ENCODE peak calls at places on chromosomes 11 and 22, in five cellular contexts. T, O, U, F and G are unnamed samples.
A peak's percentile ranks its signal among the peaks of the same experiment; 100 is the strongest.

GRCh38 chr22:23530106-23530505 is 50.0 kb downstream of the IGLL1 start:
- DNase-seq in T (no peak), O (no peak), U (no peak), F (no peak), G (no peak)

GRCh38 chr11:6637871-6638270 is 17.7 kb downstream of the DCHS1 start:
- DNase-seq in T (no peak), O (no peak), U (no peak), F (no peak), G (no peak)

GRCh38 chr22:42317691-42318547 is 47.5 kb upstream of the TCF20 start:
- DNase-seq in T (no peak), O (no peak), U (no peak), F (no peak), G (no peak)

GRCh38 chr11:123654566-123655081 is at the start of gene SCN3B:
- DNase-seq in T (peak; percentile 90), O (peak; percentile 8), U (peak; percentile 60), F (no peak), G (peak; percentile 46)

GRCh38 chr22:35335936-35336781 is 36.5 kb downstream of the TOM1 start:
- DNase-seq in T (no peak), O (no peak), U (no peak), F (no peak), G (no peak)

GRCh38 chr11:113546757-113547507 is 71.7 kb upstream of the DRD2 start:
- DNase-seq in T (no peak), O (no peak), U (no peak), F (no peak), G (no peak)

GRCh38 chr22:44928711-44929347 is 81.0 kb downstream of the PHF21B start:
- DNase-seq in T (no peak), O (no peak), U (no peak), F (no peak), G (no peak)

GRCh38 chr11:122765487-122766131 is 72.7 kb upstream of the CRTAM start:
- DNase-seq in T (no peak), O (no peak), U (no peak), F (no peak), G (no peak)

GRCh38 chr11:95144313-95145235 is 54.9 kb downstream of the ENDOD1 start:
- DNase-seq in T (no peak), O (no peak), U (no peak), F (no peak), G (no peak)

GRCh38 chr22:45775569-45776312 is 104.1 kb downstream of the ATXN10 start:
- DNase-seq in T (no peak), O (peak; percentile 26), U (no peak), F (peak; percentile 44), G (no peak)

GRCh38 chr11:1456596-1457325 is 29.8 kb downstream of the MOB2 start:
- DNase-seq in T (no peak), O (no peak), U (no peak), F (no peak), G (no peak)

GRCh38 chr11:72613977-72614376 is 60.2 kb downstream of the PDE2A start:
- DNase-seq in T (no peak), O (peak; percentile 68), U (peak; percentile 11), F (peak; percentile 87), G (no peak)

GRCh38 chr11:117039897-117040296 is 58.3 kb downstream of the SIK3 start:
- DNase-seq in T (no peak), O (no peak), U (no peak), F (no peak), G (peak; percentile 34)

GRCh38 chr11:110366234-110366633 is 63.5 kb upstream of the FDX1 start:
- DNase-seq in T (no peak), O (peak; percentile 45), U (no peak), F (no peak), G (no peak)

GRCh38 chr11:43942651-43943356 is 367 bp downstream of the C11orf96 start:
- DNase-seq in T (peak; percentile 22), O (peak; percentile 49), U (peak; percentile 17), F (peak; percentile 9), G (peak; percentile 39)

GRCh38 chr22:28029201-28029948 is 110.3 kb upstream of the PITPNB start:
- DNase-seq in T (peak; percentile 44), O (no peak), U (no peak), F (no peak), G (no peak)

GRCh38 chr11:27812341-27812740 is 112.1 kb upstream of the BDNF start:
- DNase-seq in T (no peak), O (no peak), U (no peak), F (no peak), G (no peak)

GRCh38 chr11:7246179-7246578 is 5.5 kb upstream of the SYT9 start:
- DNase-seq in T (no peak), O (no peak), U (no peak), F (no peak), G (no peak)

GRCh38 chr11:8106679-8107078 is 25.7 kb downstream of the TUB start:
- DNase-seq in T (no peak), O (no peak), U (no peak), F (no peak), G (no peak)

GRCh38 chr11:12196335-12196734 is 85.9 kb downstream of the MICAL2 start:
- DNase-seq in T (no peak), O (no peak), U (no peak), F (no peak), G (no peak)

GRCh38 chr22:27881404-27881803 is 37.7 kb downstream of the PITPNB start:
- DNase-seq in T (no peak), O (no peak), U (no peak), F (no peak), G (no peak)

GRCh38 chr11:2742611-2743426 is 43.0 kb upstream of the KCNQ1OT1 start:
- DNase-seq in T (no peak), O (no peak), U (no peak), F (no peak), G (no peak)

GRCh38 chr22:35995772-35996171 is 32.9 kb downstream of the RBFOX2 start:
- DNase-seq in T (no peak), O (no peak), U (no peak), F (no peak), G (no peak)

GRCh38 chr11:15602779-15603178 is 488.1 kb downstream of the INSC start:
- DNase-seq in T (no peak), O (no peak), U (no peak), F (no peak), G (no peak)

GRCh38 chr11:47917643-47918369 is 62.6 kb upstream of the PTPRJ start:
- DNase-seq in T (no peak), O (peak; percentile 96), U (no peak), F (peak; percentile 87), G (no peak)

GRCh38 chr11:134740590-134741342 is 328.7 kb upstream of the B3GAT1 start:
- DNase-seq in T (no peak), O (no peak), U (no peak), F (no peak), G (no peak)

GRCh38 chr11:27611390-27611789 is 88.9 kb downstream of the BDNF start:
- DNase-seq in T (no peak), O (no peak), U (no peak), F (no peak), G (no peak)

GRCh38 chr11:18013790-18014507 is 1.1 kb upstream of the SERGEF start:
- DNase-seq in T (no peak), O (no peak), U (peak; percentile 2), F (peak; percentile 2), G (no peak)

GRCh38 chr11:93024376-93024775 is 54.9 kb downstream of the MTNR1B start:
- DNase-seq in T (no peak), O (no peak), U (no peak), F (no peak), G (no peak)

GRCh38 chr11:120807414-120808150 is 216.3 kb upstream of the TBCEL start:
- DNase-seq in T (no peak), O (no peak), U (no peak), F (no peak), G (no peak)

GRCh38 chr11:73242291-73243092 is 24.4 kb downstream of the P2RY2 start:
- DNase-seq in T (peak; percentile 87), O (peak; percentile 83), U (peak; percentile 84), F (peak; percentile 83), G (peak; percentile 77)

GRCh38 chr11:76543006-76543703 is 98.3 kb downstream of the EMSY start:
- DNase-seq in T (no peak), O (no peak), U (no peak), F (no peak), G (no peak)

GRCh38 chr22:37544955-37545702 is 15.2 kb upstream of the CDC42EP1 start:
- DNase-seq in T (peak; percentile 90), O (peak; percentile 72), U (peak; percentile 69), F (peak; percentile 43), G (peak; percentile 78)

GRCh38 chr11:3030289-3031070 is 26.7 kb downstream of the CARS1 start:
- DNase-seq in T (no peak), O (peak; percentile 26), U (no peak), F (no peak), G (no peak)

GRCh38 chr11:44376423-44376822 is 66.5 kb upstream of the ALX4 start:
- DNase-seq in T (no peak), O (no peak), U (no peak), F (no peak), G (no peak)

GRCh38 chr22:40178417-40179409 is 988 bp downstream of the TNRC6B start:
- DNase-seq in T (peak; percentile 22), O (peak; percentile 69), U (peak; percentile 42), F (peak; percentile 55), G (peak; percentile 56)

GRCh38 chr22:42617155-42617983 is 2.7 kb upstream of the POLDIP3 start:
- DNase-seq in T (no peak), O (no peak), U (no peak), F (no peak), G (no peak)